ENCODE peak calls at places on chromosomes 4 and X, in eight cellular contexts. B is NB4; U is GM19239; T is DMS153; L is anterior cingulate cortex; F is activated CD4-positive, alpha-beta T cell treated with anti-CD3 and anti-CD28 coated beads for 24 hours; G is activated gamma-delta T cell treated with Interleukin-2 at 50 U/mL for 16 hours; A is upper lobe of left lung. M is an unnamed sample.

GRCh38 chr4:61162116-61162515 is 38.0 kb upstream of the ADGRL3 start:
- DNase-seq in L (no peak), T (no peak), A (no peak), U (no peak), F (no peak), G (no peak), B (no peak), M (no peak)

GRCh38 chr4:38699112-38699511 is 35.1 kb downstream of the KLF3 start:
- DNase-seq in F (no peak), A (no peak), B (no peak), T (no peak), L (no peak), G (no peak), U (no peak), M (no peak)

GRCh38 chrX:21166302-21166982 is 207.8 kb upstream of the CNKSR2 start:
- DNase-seq in T (no peak), U (no peak), L (no peak), A (no peak), F (no peak), B (no peak), G (no peak), M (no peak)

GRCh38 chr4:139655116-139655515 is 10.5 kb upstream of the MGST2 start:
- DNase-seq in U (no peak), A (no peak), T (peak), L (no peak), F (no peak), G (peak), B (peak), M (no peak)

GRCh38 chr4:96004341-96004740 is 164.4 kb downstream of the PDHA2 start:
- DNase-seq in F (no peak), G (no peak), L (no peak), T (no peak), B (no peak), A (no peak), U (no peak), M (no peak)

GRCh38 chr4:119587796-119588195 is 40.8 kb downstream of the PDE5A start:
- DNase-seq in A (no peak), L (no peak), F (no peak), T (no peak), G (no peak), U (no peak), B (peak), M (no peak)

GRCh38 chr4:137310593-137311490 is 221.5 kb downstream of the PCDH18 start:
- DNase-seq in T (no peak), F (no peak), G (no peak), A (no peak), L (no peak), U (no peak), B (no peak), M (no peak)

GRCh38 chr4:87843936-87844335 is 11.2 kb downstream of the MEPE start:
- DNase-seq in L (no peak), T (peak), F (no peak), U (no peak), G (no peak), A (no peak), B (peak), M (no peak)

GRCh38 chr4:145776208-145776607 is 96.3 kb downstream of the C4orf51 start:
- DNase-seq in B (no peak), U (no peak), T (no peak), G (no peak), L (no peak), F (no peak), A (no peak), M (no peak)

GRCh38 chrX:145751943-145752342 is 65.7 kb upstream of the SLITRK2 start:
- DNase-seq in T (no peak), A (no peak), U (no peak), B (no peak), L (no peak), G (no peak), F (no peak), M (no peak)

GRCh38 chrX:21590012-21590776 is 67.9 kb downstream of the KLHL34 start:
- DNase-seq in G (no peak), A (no peak), L (no peak), T (no peak), U (no peak), F (no peak), B (no peak), M (no peak)

GRCh38 chrX:64975989-64976672 is at the start of gene ZC4H2:
- DNase-seq in F (peak), T (peak), L (peak), B (peak), G (peak), U (peak), A (no peak), M (peak)

GRCh38 chr4:12926189-12927066 is 557.7 kb downstream of the RAB28 start:
- DNase-seq in F (no peak), A (no peak), B (peak), U (no peak), L (no peak), G (no peak), T (peak), M (no peak)

GRCh38 chrX:39158801-39159657 is 357.8 kb downstream of the MID1IP1 start:
- DNase-seq in B (peak), G (no peak), F (no peak), T (peak), A (no peak), U (no peak), L (no peak), M (no peak)

GRCh38 chrX:135295238-135295943 is 13.9 kb upstream of the ETDC start:
- DNase-seq in F (peak), A (peak), T (no peak), G (peak), L (peak), B (no peak), U (peak), M (peak)

GRCh38 chr4:95267081-95267480 is 281.7 kb downstream of the UNC5C start:
- DNase-seq in G (no peak), U (no peak), L (no peak), F (no peak), B (no peak), A (no peak), T (no peak), M (no peak)

GRCh38 chr4:133156096-133156495 is 7.0 kb downstream of the PCDH10 start:
- DNase-seq in A (no peak), T (no peak), L (peak), B (no peak), U (no peak), F (no peak), G (no peak), M (no peak)

GRCh38 chrX:41981481-41982013 is 58.2 kb upstream of the CASK start:
- DNase-seq in A (no peak), L (no peak), B (no peak), T (no peak), U (no peak), F (no peak), G (no peak), M (no peak)

GRCh38 chr4:125283702-125284279 is 31.0 kb upstream of the FAT4 start:
- DNase-seq in G (no peak), U (peak), L (no peak), T (no peak), F (no peak), B (peak), A (no peak), M (no peak)

GRCh38 chr4:76584235-76585152 is 149.5 kb downstream of the SHROOM3 start:
- DNase-seq in U (no peak), G (no peak), B (no peak), T (peak), L (no peak), F (no peak), A (no peak), M (no peak)

GRCh38 chrX:110401142-110401541 is 42.5 kb downstream of the RTL9 start:
- DNase-seq in B (peak), A (no peak), U (no peak), F (no peak), T (no peak), L (no peak), G (no peak), M (no peak)

M was measured in neuronal stem cell.